ENCODE peak calls at places on chromosomes 12 and 14, in four cellular contexts. M is ovary, V is GM12865, U is prostate gland. Q is an unnamed sample.

GRCh38 chr12:107983871-107984480 is 145.1 kb upstream of the WSCD2 start:
- DNase-seq in U (no peak), V (no peak), M (no peak), Q (no peak)

GRCh38 chr12:47885012-47885501 is 19.7 kb downstream of the VDR start:
- DNase-seq in M (no peak), V (peak; percentile 82), U (no peak), Q (no peak)

GRCh38 chr14:89588840-89589296 is 171.8 kb upstream of the FOXN3 start:
- DNase-seq in U (no peak), M (no peak), V (no peak), Q (no peak)

GRCh38 chr14:81449114-81449513 is 49.0 kb upstream of the STON2 start:
- DNase-seq in U (peak; percentile 17), V (no peak), M (peak; percentile 27), Q (no peak)

GRCh38 chr12:124548854-124549378 is 18.5 kb downstream of the NCOR2 start:
- DNase-seq in M (peak; percentile 56), U (peak; percentile 73), V (no peak), Q (no peak)

GRCh38 chr12:15532364-15532977 is 210.2 kb downstream of the PTPRO start:
- DNase-seq in U (no peak), M (no peak), V (peak; percentile 66), Q (no peak)

GRCh38 chr12:87157791-87158190 is 871.4 kb downstream of the C12orf50 start:
- DNase-seq in M (no peak), V (no peak), U (no peak), Q (no peak)

GRCh38 chr14:64762044-64763034 is 58.1 kb downstream of the PLEKHG3 start:
- DNase-seq in V (no peak), M (peak; percentile 97), U (peak; percentile 84), Q (no peak)

GRCh38 chr12:32754101-32754500 is 1.6 kb downstream of the YARS2 start:
- DNase-seq in V (no peak), M (no peak), U (no peak), Q (no peak)

GRCh38 chr12:18589316-18589715 is 148.5 kb downstream of the PLCZ1 start:
- DNase-seq in U (no peak), V (no peak), M (no peak), Q (no peak)
- TF ChIP-seq CTCF in U (no peak), V (no peak), M (no peak), Q (no peak)

GRCh38 chr12:12350868-12351463 is 924 bp upstream of the MANSC1 start:
- DNase-seq in M (no peak), V (no peak), U (no peak), Q (no peak)
- TF ChIP-seq CTCF in M (no peak), V (no peak), U (no peak), Q (no peak)

DNA sequence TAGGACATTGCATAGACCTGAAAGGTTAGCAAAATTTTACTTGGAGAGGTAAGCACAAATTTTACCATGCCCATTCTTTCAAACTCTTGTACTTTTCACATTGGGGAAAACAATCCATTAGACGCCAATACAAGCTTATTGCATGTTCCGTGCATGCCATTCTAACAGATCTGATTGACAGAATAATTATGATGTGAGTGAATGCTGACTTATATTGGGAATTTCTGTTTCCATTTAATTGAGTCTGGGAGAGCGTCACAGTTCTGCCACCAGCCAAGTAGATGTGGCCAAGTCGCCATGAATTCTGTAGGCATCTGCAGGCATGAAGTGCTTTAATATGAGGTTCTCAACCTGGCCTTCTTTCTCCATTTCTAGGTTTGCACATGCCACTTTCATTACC is 1097.4 kb downstream of the VRK1 start:
- DNase-seq in M (no peak), U (no peak), V (no peak), Q (no peak)
- TF ChIP-seq CTCF in M (no peak), U (no peak), V (no peak), Q (no peak)

GRCh38 chr12:52049286-52049685 is 2.0 kb upstream of the NR4A1 start:
- DNase-seq in V (no peak), M (no peak), U (no peak), Q (no peak)

GRCh38 chr12:52049688-52050087 is 1.6 kb upstream of the NR4A1 start:
- DNase-seq in U (no peak), M (no peak), V (no peak), Q (no peak)

GRCh38 chr12:52050116-52050770 is 999 bp upstream of the NR4A1 start:
- DNase-seq in U (no peak), M (peak; percentile 74), V (peak; percentile 30), Q (peak; percentile 35)

GRCh38 chr12:52052471-52053186 is 1.4 kb downstream of the NR4A1 start:
- DNase-seq in V (peak; percentile 21), U (peak; percentile 85), M (peak; percentile 63), Q (no peak)

DNA sequence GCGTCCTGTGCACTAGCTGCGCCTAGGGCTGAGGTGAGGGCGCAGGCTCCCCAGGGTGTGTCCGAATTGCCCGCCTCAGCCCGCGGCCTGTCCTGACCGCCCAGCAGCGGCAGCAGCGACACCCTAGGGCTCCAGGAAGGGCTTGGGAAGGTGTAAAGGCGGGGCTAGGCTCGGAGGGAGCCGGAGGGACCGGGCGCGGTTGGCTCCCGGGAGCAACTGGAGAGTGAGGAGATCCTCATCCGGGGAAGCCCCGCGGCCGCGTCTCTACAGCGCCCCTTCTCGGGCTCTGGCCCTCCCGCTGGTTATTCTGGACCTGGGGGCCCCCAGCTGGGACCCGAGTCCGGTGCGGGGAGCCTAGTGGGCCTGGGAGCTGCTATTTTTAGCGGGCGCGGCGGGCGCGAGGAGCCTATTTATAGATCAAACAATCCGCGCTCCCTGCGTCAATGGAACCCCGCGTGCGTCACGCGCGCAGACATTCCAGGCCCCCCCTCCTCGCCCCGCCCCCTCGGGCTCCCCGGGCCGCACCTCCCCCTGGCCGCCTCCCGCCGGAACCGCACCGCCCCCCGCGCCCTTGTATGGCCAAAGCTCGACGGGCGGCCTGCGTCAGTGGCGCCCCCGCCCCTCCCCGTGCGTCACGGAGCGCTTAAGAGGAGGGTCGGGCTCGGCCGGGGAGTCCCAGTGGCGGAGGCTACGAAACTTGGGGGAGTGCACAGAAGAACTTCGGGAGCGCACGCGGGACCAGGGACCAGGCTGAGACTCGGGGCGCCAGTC is at the start of gene NR4A1:
- DNase-seq in U (peak; percentile 99), M (peak; percentile 99), V (peak; percentile 91), Q (peak; percentile 90)
- TF ChIP-seq CTCF in U (peak; percentile 11), M (peak; percentile 11), V (peak; percentile 12), Q (no peak)